ENCODE peak calls at places on chromosomes 1 and 21, in six cellular contexts. One of them, this sample, is unnamed.

GRCh38 chr21:28485301-28486022 is 507.2 kb downstream of the LTN1 start:
- DNase-seq in pancreas: no peak
- DNase-seq in HCT116: no peak
- DNase-seq in upper lobe of right lung: no peak
- DNase-seq in spleen: no peak
- DNase-seq in stomach: no peak
- DNase-seq in this sample: no peak

GRCh38 chr1:114979278-114979891 is 50.2 kb upstream of the TSHB start:
- DNase-seq in pancreas: peak; percentile 70
- DNase-seq in stomach: peak; percentile 70
- DNase-seq in HCT116: peak; percentile 46
- DNase-seq in upper lobe of right lung: no peak
- DNase-seq in spleen: no peak
- DNase-seq in this sample: no peak

GRCh38 chr1:180219776-180220175 is 10.3 kb upstream of the LHX4 start:
- DNase-seq in spleen: no peak
- DNase-seq in stomach: no peak
- DNase-seq in HCT116: no peak
- DNase-seq in upper lobe of right lung: peak; percentile 22
- DNase-seq in pancreas: no peak
- DNase-seq in this sample: no peak

GRCh38 chr1:179781962-179782361 is 38.9 kb downstream of the FAM163A start:
- DNase-seq in spleen: no peak
- DNase-seq in stomach: peak; percentile 46
- DNase-seq in HCT116: no peak
- DNase-seq in pancreas: no peak
- DNase-seq in upper lobe of right lung: no peak
- DNase-seq in this sample: peak; percentile 58

GRCh38 chr1:227891223-227891954 is 56.3 kb downstream of the WNT9A start:
- DNase-seq in stomach: peak; percentile 20
- DNase-seq in pancreas: no peak
- DNase-seq in upper lobe of right lung: peak; percentile 52
- DNase-seq in HCT116: no peak
- DNase-seq in spleen: peak; percentile 72
- DNase-seq in this sample: peak; percentile 15

GRCh38 chr1:47755368-47755990 is 241.7 kb downstream of the TRABD2B start:
- DNase-seq in pancreas: peak; percentile 42
- DNase-seq in spleen: peak; percentile 76
- DNase-seq in HCT116: peak; percentile 28
- DNase-seq in stomach: peak; percentile 35
- DNase-seq in upper lobe of right lung: no peak
- DNase-seq in this sample: peak; percentile 35

GRCh38 chr1:207404849-207405525 is 49.1 kb upstream of the CR2 start:
- DNase-seq in HCT116: peak; percentile 65
- DNase-seq in pancreas: no peak
- DNase-seq in upper lobe of right lung: no peak
- DNase-seq in stomach: no peak
- DNase-seq in spleen: no peak
- DNase-seq in this sample: no peak

GRCh38 chr1:231776006-231776707 is 149.6 kb downstream of the DISC1 start:
- DNase-seq in upper lobe of right lung: no peak
- DNase-seq in stomach: no peak
- DNase-seq in HCT116: no peak
- DNase-seq in pancreas: no peak
- DNase-seq in spleen: no peak
- DNase-seq in this sample: no peak

GRCh38 chr1:52551476-52552235 is 1.2 kb downstream of the TUT4 start:
- DNase-seq in HCT116: no peak
- DNase-seq in stomach: no peak
- DNase-seq in pancreas: no peak
- DNase-seq in upper lobe of right lung: no peak
- DNase-seq in spleen: no peak
- DNase-seq in this sample: no peak

GRCh38 chr21:44466351-44466954 is 11.1 kb downstream of the LRRC3 start:
- DNase-seq in pancreas: no peak
- DNase-seq in stomach: no peak
- DNase-seq in HCT116: no peak
- DNase-seq in spleen: no peak
- DNase-seq in upper lobe of right lung: no peak
- DNase-seq in this sample: no peak

GRCh38 chr1:30778156-30778978 is 20.8 kb upstream of the LAPTM5 start:
- DNase-seq in stomach: peak; percentile 44
- DNase-seq in pancreas: no peak
- DNase-seq in HCT116: no peak
- DNase-seq in upper lobe of right lung: no peak
- DNase-seq in spleen: peak; percentile 59
- DNase-seq in this sample: peak; percentile 65

GRCh38 chr1:147095691-147096090 is 76.6 kb downstream of the PRKAB2 start:
- DNase-seq in spleen: no peak
- DNase-seq in HCT116: no peak
- DNase-seq in stomach: no peak
- DNase-seq in pancreas: no peak
- DNase-seq in upper lobe of right lung: no peak
- DNase-seq in this sample: no peak

GRCh38 chr1:26938004-26938658 is 16.6 kb downstream of the NUDC start:
- DNase-seq in spleen: peak; percentile 73
- DNase-seq in pancreas: no peak
- DNase-seq in stomach: no peak
- DNase-seq in HCT116: no peak
- DNase-seq in upper lobe of right lung: no peak
- DNase-seq in this sample: peak; percentile 96

GRCh38 chr1:72230746-72231145 is 51.6 kb downstream of the NEGR1 start:
- DNase-seq in pancreas: no peak
- DNase-seq in spleen: no peak
- DNase-seq in stomach: no peak
- DNase-seq in HCT116: no peak
- DNase-seq in upper lobe of right lung: no peak
- DNase-seq in this sample: no peak

GRCh38 chr1:41537257-41537656 is 52.8 kb upstream of the EDN2 start:
- DNase-seq in stomach: no peak
- DNase-seq in spleen: peak; percentile 59
- DNase-seq in upper lobe of right lung: peak; percentile 51
- DNase-seq in HCT116: no peak
- DNase-seq in pancreas: no peak
- DNase-seq in this sample: no peak

GRCh38 chr21:43369124-43369523 is 57.8 kb downstream of the SIK1 start:
- DNase-seq in HCT116: no peak
- DNase-seq in pancreas: no peak
- DNase-seq in upper lobe of right lung: no peak
- DNase-seq in spleen: no peak
- DNase-seq in stomach: no peak
- DNase-seq in this sample: peak; percentile 24

GRCh38 chr1:234509457-234510328 is 30.7 kb upstream of the TARBP1 start:
- DNase-seq in spleen: no peak
- DNase-seq in HCT116: no peak
- DNase-seq in upper lobe of right lung: no peak
- DNase-seq in pancreas: peak; percentile 55
- DNase-seq in stomach: no peak
- DNase-seq in this sample: peak; percentile 88

GRCh38 chr1:11320153-11320936 is 47.3 kb downstream of the UBIAD1 start:
- DNase-seq in spleen: no peak
- DNase-seq in stomach: no peak
- DNase-seq in HCT116: no peak
- DNase-seq in upper lobe of right lung: no peak
- DNase-seq in pancreas: peak; percentile 13
- DNase-seq in this sample: no peak

GRCh38 chr1:237293804-237294203 is 251.8 kb downstream of the RYR2 start:
- DNase-seq in HCT116: no peak
- DNase-seq in stomach: no peak
- DNase-seq in upper lobe of right lung: no peak
- DNase-seq in spleen: no peak
- DNase-seq in pancreas: no peak
- DNase-seq in this sample: no peak

GRCh38 chr1:224542783-224543440 is 73.2 kb upstream of the CNIH3 start:
- DNase-seq in pancreas: no peak
- DNase-seq in spleen: no peak
- DNase-seq in upper lobe of right lung: no peak
- DNase-seq in HCT116: peak; percentile 84
- DNase-seq in stomach: no peak
- DNase-seq in this sample: no peak

GRCh38 chr1:51729824-51730284 is 113.0 kb downstream of the OSBPL9 start:
- DNase-seq in stomach: no peak
- DNase-seq in HCT116: no peak
- DNase-seq in pancreas: no peak
- DNase-seq in upper lobe of right lung: no peak
- DNase-seq in spleen: no peak
- DNase-seq in this sample: no peak

GRCh38 chr1:92583821-92584760 is 97.4 kb upstream of the GFI1 start:
- DNase-seq in pancreas: no peak
- DNase-seq in HCT116: no peak
- DNase-seq in upper lobe of right lung: no peak
- DNase-seq in stomach: no peak
- DNase-seq in spleen: no peak
- DNase-seq in this sample: no peak

GRCh38 chr1:100862591-100862990 is 32.1 kb downstream of the EXTL2 start:
- DNase-seq in pancreas: no peak
- DNase-seq in upper lobe of right lung: no peak
- DNase-seq in stomach: no peak
- DNase-seq in spleen: no peak
- DNase-seq in HCT116: no peak
- DNase-seq in this sample: no peak

DNA sequence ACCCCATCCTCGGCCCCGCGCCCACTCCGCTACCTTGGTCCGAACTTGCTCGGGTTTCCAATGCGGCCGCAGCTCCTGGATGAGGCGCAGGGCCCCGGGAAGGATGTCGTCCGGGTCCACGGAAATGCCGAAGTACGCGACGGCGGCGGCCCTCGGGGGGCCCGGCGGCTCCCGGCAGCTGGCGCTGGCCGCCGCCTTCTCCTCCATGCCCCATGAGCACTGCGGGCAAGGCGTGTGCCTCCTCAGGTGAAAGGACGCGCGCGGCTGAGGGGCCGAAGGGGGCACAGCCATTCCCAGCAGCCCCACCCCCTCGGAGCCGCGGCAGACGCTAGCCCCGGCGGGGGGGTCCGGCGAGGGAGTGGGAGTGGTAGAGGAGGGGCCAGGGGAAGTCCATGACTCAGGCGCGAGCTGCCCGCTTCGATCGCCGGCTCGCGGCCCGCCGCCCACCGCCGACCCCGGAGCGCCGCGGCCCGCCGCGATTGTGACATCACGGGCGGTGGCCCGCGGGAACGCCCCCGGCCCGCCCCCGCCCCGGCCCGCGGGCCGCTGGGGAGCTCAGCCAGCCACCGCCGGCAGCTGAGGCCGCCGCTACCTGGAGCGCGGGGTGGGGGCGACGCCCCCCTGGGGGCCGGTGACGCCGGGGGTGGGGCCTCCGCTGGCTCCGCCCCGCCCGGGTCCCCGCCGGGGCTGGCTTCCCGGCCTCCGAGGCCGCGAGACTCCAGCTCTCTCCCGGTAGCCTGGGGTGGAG is at the start of gene ETNK2:
- DNase-seq in HCT116: no peak
- DNase-seq in upper lobe of right lung: peak; percentile 83
- DNase-seq in stomach: peak; percentile 39
- DNase-seq in spleen: peak; percentile 83
- DNase-seq in pancreas: peak; percentile 64
- DNase-seq in this sample: peak; percentile 90
- H3K27ac ChIP-seq in HCT116: peak within 1 kb of the TSS; percentile 57
- H3K27ac ChIP-seq in upper lobe of right lung: peak within 1 kb of the TSS; percentile 36
- H3K27ac ChIP-seq in stomach: peak within 1 kb of the TSS; percentile 79
- H3K27ac ChIP-seq in spleen: peak within 1 kb of the TSS; percentile 44
- H3K27ac ChIP-seq in pancreas: peak within 1 kb of the TSS; percentile 69
- H3K27ac ChIP-seq in this sample: no peak within 1 kb of the TSS

GRCh38 chr1:151408891-151409290 is 9.5 kb downstream of the PSMB4 start:
- DNase-seq in stomach: no peak
- DNase-seq in pancreas: no peak
- DNase-seq in HCT116: no peak
- DNase-seq in upper lobe of right lung: no peak
- DNase-seq in spleen: no peak
- DNase-seq in this sample: no peak
- H3K36me3 ChIP-seq in stomach: peaks cover 99% of the 10 kb centered on the region
- H3K36me3 ChIP-seq in pancreas: peaks cover 54% of the 10 kb centered on the region
- H3K36me3 ChIP-seq in HCT116: peaks cover 66% of the 10 kb centered on the region
- H3K36me3 ChIP-seq in upper lobe of right lung: peaks cover 97% of the 10 kb centered on the region
- H3K36me3 ChIP-seq in spleen: peaks cover 77% of the 10 kb centered on the region
- H3K36me3 ChIP-seq in this sample: peaks cover 90% of the 10 kb centered on the region

DNA sequence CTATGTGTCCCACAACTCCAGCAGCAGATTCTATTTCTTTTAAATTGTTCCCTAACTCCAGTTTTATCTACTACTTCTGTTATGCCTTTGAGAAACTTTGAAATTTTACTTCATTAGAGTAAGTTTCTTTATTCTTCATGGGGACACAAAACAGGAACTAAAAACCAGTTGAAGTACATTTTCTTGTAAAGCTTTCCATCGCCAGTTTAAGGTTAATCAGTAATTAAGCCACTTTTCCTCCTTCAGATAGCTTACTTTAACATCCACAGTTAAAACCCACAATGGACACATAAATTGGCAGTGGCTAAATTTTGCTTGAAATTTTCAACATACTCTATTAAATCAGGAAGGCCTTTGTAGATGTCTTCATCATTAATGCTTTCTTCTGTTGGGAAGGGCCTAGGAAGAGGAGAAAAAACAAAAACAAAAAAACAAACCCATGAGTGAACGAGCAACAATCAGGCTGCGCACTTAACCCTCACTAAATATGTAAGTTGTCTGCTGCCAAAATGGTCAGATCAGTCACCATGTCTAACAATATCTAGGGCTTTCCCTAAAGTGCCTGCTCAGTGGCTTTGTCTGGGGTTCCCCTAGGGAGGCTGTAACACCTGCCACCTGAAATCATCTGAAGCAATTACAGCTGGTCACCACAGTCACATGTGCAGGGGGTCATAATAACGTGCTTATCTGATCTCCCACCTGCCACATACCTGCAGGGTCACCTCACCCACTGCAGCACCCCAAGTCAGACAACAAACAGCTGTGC is 187.9 kb downstream of the VAV3 start:
- DNase-seq in spleen: no peak
- DNase-seq in stomach: no peak
- DNase-seq in HCT116: no peak
- DNase-seq in upper lobe of right lung: no peak
- DNase-seq in pancreas: no peak
- DNase-seq in this sample: no peak
- H3K27ac ChIP-seq in spleen: no peak overlapping the region
- H3K27ac ChIP-seq in stomach: no peak overlapping the region
- H3K27ac ChIP-seq in HCT116: no peak overlapping the region
- H3K27ac ChIP-seq in upper lobe of right lung: no peak overlapping the region
- H3K27ac ChIP-seq in pancreas: no peak overlapping the region
- H3K27ac ChIP-seq in this sample: no peak overlapping the region

DNA sequence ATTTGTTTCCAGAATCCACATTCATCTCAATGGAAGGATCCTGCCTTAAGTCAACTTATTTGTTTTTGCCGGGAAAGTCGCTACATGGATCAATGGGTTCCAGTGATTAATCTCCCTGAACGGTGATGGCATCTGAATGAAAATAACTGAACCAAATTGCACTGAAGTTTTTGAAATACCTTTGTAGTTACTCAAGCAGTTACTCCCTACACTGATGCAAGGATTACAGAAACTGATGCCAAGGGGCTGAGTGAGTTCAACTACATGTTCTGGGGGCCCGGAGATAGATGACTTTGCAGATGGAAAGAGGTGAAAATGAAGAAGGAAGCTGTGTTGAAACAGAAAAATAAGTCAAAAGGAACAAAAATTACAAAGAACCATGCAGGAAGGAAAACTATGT is 2.6 kb downstream of the GADD45A start:
- DNase-seq in pancreas: no peak
- DNase-seq in spleen: no peak
- DNase-seq in stomach: no peak
- DNase-seq in upper lobe of right lung: no peak
- DNase-seq in HCT116: no peak
- DNase-seq in this sample: no peak
- H3K36me3 ChIP-seq in pancreas: no peaks in the 10 kb centered on the region
- H3K36me3 ChIP-seq in spleen: peaks cover 5% of the 10 kb centered on the region
- H3K36me3 ChIP-seq in stomach: peaks cover 18% of the 10 kb centered on the region
- H3K36me3 ChIP-seq in upper lobe of right lung: peaks cover 24% of the 10 kb centered on the region
- H3K36me3 ChIP-seq in HCT116: peaks cover 15% of the 10 kb centered on the region
- H3K36me3 ChIP-seq in this sample: peaks cover 19% of the 10 kb centered on the region

This sample was measured in right lobe of liver.